ENCODE peak calls at places on chromosomes 12 and 14, in seven cellular contexts. C is right lobe of liver; O is CD8-positive, alpha-beta memory T cell; T is ovary; Y is heart left ventricle; M is HCEC 1CT; U is neural progenitor cell. X is an unnamed sample.

GRCh38 chr12:130073721-130074120 is 88.5 kb upstream of the FZD10 start:
- DNase-seq in M (no peak), T (no peak), Y (no peak), O (no peak), U (no peak), C (no peak), X (no peak)

GRCh38 chr14:74616507-74616906 is 4.5 kb upstream of the LTBP2 start:
- DNase-seq in O (no peak), T (no peak), M (peak), Y (no peak), U (no peak), C (no peak), X (no peak)

GRCh38 chr14:37864861-37865718 is 269.7 kb downstream of the TTC6 start:
- DNase-seq in C (peak), O (no peak), Y (no peak), T (no peak), U (no peak), M (peak), X (no peak)

GRCh38 chr14:101122114-101122854 is 218.8 kb upstream of the RTL1 start:
- DNase-seq in Y (no peak), C (no peak), U (no peak), M (no peak), O (no peak), T (no peak), X (no peak)

GRCh38 chr12:67910360-67911292 is 78.6 kb upstream of the IFNG-AS1 start:
- DNase-seq in M (peak), U (no peak), Y (no peak), C (no peak), O (no peak), T (no peak), X (no peak)

GRCh38 chr14:102234331-102235264 is 70.4 kb downstream of the MOK start:
- DNase-seq in C (no peak), U (no peak), M (no peak), O (no peak), Y (no peak), T (no peak), X (no peak)

GRCh38 chr12:115079760-115080159 is 395.8 kb upstream of the TBX3 start:
- DNase-seq in T (no peak), C (no peak), U (no peak), Y (no peak), O (no peak), M (no peak), X (no peak)

GRCh38 chr12:49014547-49014946 is 4.0 kb downstream of the PRKAG1 start:
- DNase-seq in O (no peak), Y (no peak), C (no peak), T (no peak), M (peak), U (no peak), X (no peak)

GRCh38 chr12:25266522-25266921 is 15.8 kb upstream of the KRAS start:
- DNase-seq in U (no peak), O (no peak), T (no peak), Y (no peak), M (no peak), C (no peak), X (no peak)

GRCh38 chr14:32073537-32074189 is 3.4 kb upstream of the ARHGAP5 start:
- DNase-seq in T (no peak), Y (peak), O (peak), C (no peak), M (peak), U (peak), X (peak)

GRCh38 chr12:73106296-73106695 is 834.1 kb downstream of the TRHDE start:
- DNase-seq in O (no peak), U (no peak), T (no peak), M (no peak), C (no peak), Y (no peak), X (no peak)

GRCh38 chr14:100776681-100777365 is 49.1 kb upstream of the MEG3 start:
- DNase-seq in M (no peak), Y (no peak), U (no peak), T (no peak), C (no peak), O (no peak), X (no peak)

GRCh38 chr12:117968826-117969659 is at the start of gene KSR2:
- DNase-seq in C (peak), Y (no peak), M (no peak), T (no peak), U (peak), O (no peak), X (peak)

GRCh38 chr12:109554761-109555160 is 18.5 kb downstream of the MMAB start:
- DNase-seq in O (no peak), M (no peak), C (peak), T (no peak), U (no peak), Y (no peak), X (no peak)

GRCh38 chr12:22206111-22206728 is 128.3 kb downstream of the ST8SIA1 start:
- DNase-seq in O (no peak), Y (no peak), U (no peak), M (no peak), C (no peak), T (no peak), X (no peak)

GRCh38 chr12:94743174-94743573 is 92.8 kb upstream of the TMCC3 start:
- DNase-seq in C (no peak), M (no peak), T (no peak), Y (no peak), U (no peak), O (no peak), X (no peak)

GRCh38 chr14:21536395-21537087 is 10.4 kb upstream of the SALL2 start:
- DNase-seq in U (peak), M (no peak), C (no peak), O (no peak), T (no peak), Y (no peak), X (no peak)

GRCh38 chr12:124605150-124605549 is 37.7 kb upstream of the NCOR2 start:
- DNase-seq in U (peak), M (no peak), C (peak), T (no peak), O (no peak), Y (no peak), X (no peak)

GRCh38 chr12:26014085-26014484 is 55.6 kb downstream of the RASSF8 start:
- DNase-seq in M (no peak), O (no peak), U (no peak), C (no peak), Y (no peak), T (no peak), X (no peak)

GRCh38 chr14:64279719-64280668 is 14.2 kb downstream of the ESR2 start:
- DNase-seq in U (no peak), Y (no peak), C (no peak), T (no peak), O (no peak), M (no peak), X (no peak)

GRCh38 chr12:46134205-46134811 is 134.5 kb downstream of the SLC38A1 start:
- DNase-seq in T (no peak), Y (no peak), U (no peak), O (no peak), C (no peak), M (no peak), X (no peak)

GRCh38 chr12:109931143-109931542 is 31.1 kb downstream of the TCHP start:
- DNase-seq in C (no peak), O (no peak), M (no peak), U (no peak), T (no peak), Y (no peak), X (no peak)

GRCh38 chr14:78448483-78449094 is 278.4 kb downstream of the NRXN3 start:
- DNase-seq in M (peak), T (no peak), O (no peak), U (peak), Y (peak), C (no peak), X (no peak)